ENCODE peak calls at places on chromosome 3, in nine cellular contexts. F, T, L, C, U, J, K, Q and E are unnamed samples.

GRCh38 chr3:136114421-136114820 is 81.7 kb downstream of the MSL2 start:
- DNase-seq in F (no peak), T (no peak), L (no peak), C (peak), U (no peak), J (no peak), K (no peak), Q (no peak), E (no peak)

GRCh38 chr3:187567026-187567425 is 103.2 kb downstream of the SST start:
- DNase-seq in F (no peak), T (no peak), L (no peak), C (no peak), U (no peak), J (no peak), K (no peak), Q (no peak), E (no peak)

GRCh38 chr3:45915518-45916231 is 27.6 kb upstream of the CXCR6 start:
- DNase-seq in F (no peak), T (peak), L (peak), C (peak), U (peak), J (peak), K (peak), Q (peak), E (peak)

GRCh38 chr3:45765956-45766355 is 30.4 kb downstream of the SLC6A20 start:
- DNase-seq in F (no peak), T (no peak), L (no peak), C (no peak), U (no peak), J (no peak), K (no peak), Q (no peak), E (no peak)

GRCh38 chr3:164641071-164641470 is 437.2 kb downstream of the SI start:
- DNase-seq in F (no peak), T (no peak), L (no peak), C (peak), U (no peak), J (no peak), K (no peak), Q (no peak), E (no peak)

GRCh38 chr3:78906245-78906644 is 861.6 kb downstream of the ROBO1 start:
- DNase-seq in F (no peak), T (no peak), L (no peak), C (no peak), U (no peak), J (no peak), K (no peak), Q (no peak), E (no peak)

GRCh38 chr3:10517616-10518015 is 12.2 kb upstream of the ATP2B2 start:
- DNase-seq in F (no peak), T (no peak), L (no peak), C (no peak), U (no peak), J (no peak), K (no peak), Q (no peak), E (no peak)

GRCh38 chr3:156005698-156006097 is 114.7 kb upstream of the KCNAB1 start:
- DNase-seq in F (no peak), T (no peak), L (no peak), C (no peak), U (no peak), J (no peak), K (no peak), Q (no peak), E (no peak)

GRCh38 chr3:45580142-45580541 is 14.4 kb upstream of the LIMD1 start:
- DNase-seq in F (no peak), T (no peak), L (no peak), C (no peak), U (no peak), J (no peak), K (no peak), Q (no peak), E (no peak)

GRCh38 chr3:36893137-36893557 is 51.7 kb downstream of the TRANK1 start:
- DNase-seq in F (no peak), T (no peak), L (no peak), C (peak), U (peak), J (no peak), K (no peak), Q (no peak), E (peak)

GRCh38 chr3:14561051-14561634 is 21.0 kb upstream of the GRIP2 start:
- DNase-seq in F (no peak), T (no peak), L (no peak), C (peak), U (no peak), J (no peak), K (no peak), Q (no peak), E (no peak)

GRCh38 chr3:52507359-52507758 is 12.2 kb downstream of the STAB1 start:
- DNase-seq in F (no peak), T (no peak), L (peak), C (no peak), U (no peak), J (peak), K (peak), Q (no peak), E (no peak)

GRCh38 chr3:71859128-71859519 is 74.2 kb upstream of the PROK2 start:
- DNase-seq in F (no peak), T (peak), L (peak), C (no peak), U (peak), J (no peak), K (peak), Q (no peak), E (no peak)

GRCh38 chr3:14418259-14418658 is 15.9 kb downstream of the SLC6A6 start:
- DNase-seq in F (no peak), T (no peak), L (no peak), C (no peak), U (no peak), J (no peak), K (no peak), Q (no peak), E (no peak)

GRCh38 chr3:119643094-119643493 is 17.3 kb downstream of the POPDC2 start:
- DNase-seq in F (no peak), T (no peak), L (no peak), C (no peak), U (no peak), J (no peak), K (peak), Q (no peak), E (no peak)

GRCh38 chr3:188389711-188390346 is 235.9 kb downstream of the LPP start:
- DNase-seq in F (no peak), T (no peak), L (no peak), C (no peak), U (no peak), J (no peak), K (no peak), Q (no peak), E (peak)

GRCh38 chr3:119827209-119827608 is 45.3 kb downstream of the NR1I2 start:
- DNase-seq in F (no peak), T (no peak), L (no peak), C (no peak), U (no peak), J (no peak), K (no peak), Q (no peak), E (no peak)

GRCh38 chr3:171351676-171352075 is 108.5 kb downstream of the TNIK start:
- DNase-seq in F (no peak), T (peak), L (no peak), C (peak), U (peak), J (peak), K (no peak), Q (peak), E (no peak)

GRCh38 chr3:189839576-189839975 is 208.4 kb downstream of the TP63 start:
- DNase-seq in F (no peak), T (no peak), L (peak), C (peak), U (peak), J (no peak), K (no peak), Q (no peak), E (no peak)

GRCh38 chr3:43919067-43919466 is 228.3 kb downstream of the ABHD5 start:
- DNase-seq in F (no peak), T (no peak), L (no peak), C (no peak), U (peak), J (no peak), K (no peak), Q (no peak), E (no peak)

GRCh38 chr3:127136024-127136600 is 56.8 kb upstream of the PRR23E start:
- DNase-seq in F (no peak), T (no peak), L (no peak), C (no peak), U (no peak), J (no peak), K (no peak), Q (no peak), E (no peak)

GRCh38 chr3:123094492-123094891 is 27.7 kb downstream of the PDIA5 start:
- DNase-seq in F (no peak), T (no peak), L (no peak), C (no peak), U (no peak), J (no peak), K (no peak), Q (no peak), E (no peak)

GRCh38 chr3:69352305-69353087 is 33.4 kb downstream of the FRMD4B start:
- DNase-seq in F (no peak), T (no peak), L (no peak), C (no peak), U (no peak), J (no peak), K (no peak), Q (no peak), E (no peak)

GRCh38 chr3:106792716-106793115 is 584.5 kb upstream of the CCDC54 start:
- DNase-seq in F (no peak), T (no peak), L (no peak), C (no peak), U (no peak), J (no peak), K (no peak), Q (no peak), E (no peak)

GRCh38 chr3:12994357-12994606 is 78.9 kb downstream of the IQSEC1 start:
- DNase-seq in F (no peak), T (no peak), L (peak), C (no peak), U (no peak), J (peak), K (peak), Q (no peak), E (peak)
- TF ChIP-seq CTCF in F (no peak), T (no peak), L (no peak), C (no peak), U (no peak), J (no peak), K (no peak), Q (no peak), E (no peak)

DNA sequence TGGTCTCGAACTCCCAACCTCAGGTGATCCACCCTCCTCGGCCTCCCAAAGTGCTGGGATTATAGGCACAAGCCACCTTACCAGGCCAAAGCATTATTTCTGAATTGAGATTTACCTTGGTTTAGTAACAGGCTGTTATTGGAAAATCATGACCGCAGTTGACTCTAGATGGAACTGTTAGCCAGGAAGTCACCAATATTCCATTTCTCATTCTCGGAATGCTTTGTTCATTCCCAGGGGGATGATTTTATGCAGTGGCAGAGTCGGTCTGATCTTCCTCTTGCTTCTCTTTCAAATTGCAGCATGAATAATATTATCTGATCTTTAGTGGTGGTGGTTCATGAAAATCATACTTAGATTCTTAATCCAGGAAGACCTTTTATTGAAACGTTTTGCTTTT is 195.5 kb upstream of the MBNL1 start:
- DNase-seq in F (no peak), T (no peak), L (no peak), C (peak), U (no peak), J (no peak), K (no peak), Q (no peak), E (no peak)
- TF ChIP-seq CTCF in F (no peak), T (no peak), L (no peak), C (peak), U (no peak), J (no peak), K (no peak), Q (peak), E (no peak)

DNA sequence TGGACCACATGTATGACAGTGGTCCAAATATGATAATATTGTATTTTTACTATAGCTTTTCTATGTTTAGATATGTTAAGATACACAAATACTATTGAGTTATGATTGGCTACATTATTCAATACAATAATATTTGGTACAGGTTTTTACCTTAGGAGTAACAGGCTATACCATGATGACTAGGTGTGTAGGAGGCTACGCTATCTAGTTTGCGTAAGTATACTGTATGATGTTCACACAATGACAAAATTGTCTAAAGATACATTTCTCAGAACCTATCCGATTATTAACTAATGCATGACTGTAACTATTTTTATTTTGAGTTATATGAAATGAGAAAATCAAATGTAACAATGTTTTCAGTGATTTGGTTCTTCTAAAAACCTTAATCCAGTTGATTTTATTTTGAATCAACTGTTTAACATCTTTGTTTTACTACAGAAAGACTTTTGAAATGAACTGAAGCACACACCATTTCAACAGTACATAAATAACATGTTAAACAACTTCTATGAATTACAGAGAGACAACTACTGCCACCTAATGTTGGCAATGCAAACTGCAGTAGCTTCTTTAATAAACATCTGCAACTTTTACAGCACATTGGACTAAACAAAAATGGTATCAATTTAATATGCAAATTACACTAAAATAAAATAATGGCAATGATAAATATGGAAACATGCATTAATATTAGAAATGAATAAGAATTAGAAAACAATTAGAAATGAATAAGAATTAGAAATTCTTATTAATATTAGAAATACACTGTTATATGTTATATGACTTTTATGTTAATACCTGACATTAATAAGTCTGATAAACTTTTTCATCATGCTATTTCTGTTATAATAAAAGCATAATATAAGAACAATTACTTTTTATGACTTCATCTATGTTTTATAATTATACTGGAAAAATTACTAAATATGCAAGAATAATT is 255.7 kb downstream of the MBNL1 start:
- DNase-seq in F (no peak), T (peak), L (no peak), C (peak), U (peak), J (peak), K (peak), Q (peak), E (peak)
- TF ChIP-seq CTCF in F (peak), T (peak), L (peak), C (peak), U (peak), J (peak), K (peak), Q (peak), E (peak)

GRCh38 chr3:173531602-173532001 is 134.1 kb downstream of the NLGN1 start:
- DNase-seq in F (no peak), T (no peak), L (no peak), C (no peak), U (no peak), J (no peak), K (no peak), Q (no peak), E (no peak)

DNA sequence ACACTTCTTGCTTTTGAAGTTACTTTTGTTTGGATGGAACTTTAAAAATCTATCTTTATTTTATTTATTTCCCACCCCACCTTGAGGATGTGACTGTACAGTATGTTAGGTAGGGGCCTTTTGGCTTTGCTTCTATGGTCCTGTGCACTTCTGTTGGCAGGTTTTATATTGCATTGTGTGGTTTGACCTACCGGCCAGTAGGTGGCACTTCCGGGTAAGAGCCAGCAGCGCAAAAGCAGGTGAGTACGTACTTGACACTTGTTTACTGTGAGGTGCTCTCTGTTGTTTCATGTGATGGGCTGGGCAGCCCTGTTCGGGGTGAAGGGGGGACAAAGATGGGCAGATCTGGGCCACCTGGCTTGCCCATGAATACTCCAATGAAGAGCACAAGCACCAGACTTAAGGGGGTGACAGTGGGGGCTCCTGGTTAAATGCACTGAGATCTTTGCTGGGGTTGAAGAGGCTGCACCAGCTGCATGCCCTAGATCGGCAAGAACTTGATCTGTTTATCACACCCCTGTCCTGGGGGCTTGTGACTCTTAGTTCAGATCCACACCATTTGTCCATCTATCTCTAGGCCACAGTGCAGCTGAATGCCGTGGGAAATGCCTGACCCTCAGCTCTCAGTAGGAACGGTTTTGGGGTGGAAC is 131.6 kb downstream of the NLGN1 start:
- DNase-seq in F (no peak), T (peak), L (no peak), C (no peak), U (peak), J (peak), K (peak), Q (no peak), E (peak)
- TF ChIP-seq CTCF in F (no peak), T (peak), L (peak), C (peak), U (peak), J (peak), K (peak), Q (peak), E (no peak)

GRCh38 chr3:177553586-177553985 is 356.3 kb upstream of the TBL1XR1 start:
- DNase-seq in F (peak), T (no peak), L (no peak), C (no peak), U (no peak), J (no peak), K (no peak), Q (no peak), E (no peak)

GRCh38 chr3:177550667-177551066 is 353.4 kb upstream of the TBL1XR1 start:
- DNase-seq in F (no peak), T (no peak), L (no peak), C (no peak), U (no peak), J (no peak), K (no peak), Q (no peak), E (no peak)

GRCh38 chr3:177551431-177551836 is 354.2 kb upstream of the TBL1XR1 start:
- DNase-seq in F (no peak), T (no peak), L (no peak), C (no peak), U (no peak), J (no peak), K (no peak), Q (no peak), E (no peak)

GRCh38 chr3:177553012-177553411 is 355.7 kb upstream of the TBL1XR1 start:
- DNase-seq in F (no peak), T (no peak), L (no peak), C (no peak), U (no peak), J (no peak), K (no peak), Q (no peak), E (no peak)

DNA sequence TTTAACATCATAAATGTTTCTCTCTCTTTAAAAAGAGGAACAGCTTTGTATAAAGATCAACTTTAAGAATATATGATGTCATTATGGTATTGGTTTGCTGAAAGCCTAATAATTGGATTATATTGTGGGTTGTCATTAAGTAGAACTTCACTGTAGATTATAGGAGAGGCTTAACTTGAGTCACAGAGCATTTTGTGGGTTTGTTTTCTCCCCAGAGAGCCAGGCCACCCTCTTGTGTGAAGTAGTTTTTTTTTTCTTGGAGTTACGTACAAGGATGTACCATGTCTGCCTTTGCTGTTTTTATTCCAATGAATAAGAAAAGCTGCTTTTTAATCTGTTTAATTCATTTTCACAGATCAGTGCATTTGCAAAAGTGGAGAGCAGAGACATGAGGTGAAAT is 354.8 kb upstream of the TBL1XR1 start:
- DNase-seq in F (no peak), T (no peak), L (no peak), C (no peak), U (no peak), J (no peak), K (no peak), Q (no peak), E (no peak)
- TF ChIP-seq CTCF in F (no peak), T (no peak), L (no peak), C (no peak), U (no peak), J (no peak), K (no peak), Q (no peak), E (no peak)

GRCh38 chr3:195034101-195034500 is 236.9 kb downstream of the XXYLT1 start:
- DNase-seq in F (no peak), T (no peak), L (no peak), C (no peak), U (no peak), J (no peak), K (no peak), Q (no peak), E (no peak)

GRCh38 chr3:195034541-195034940 is 236.4 kb downstream of the XXYLT1 start:
- DNase-seq in F (no peak), T (no peak), L (no peak), C (no peak), U (no peak), J (no peak), K (no peak), Q (no peak), E (no peak)

GRCh38 chr3:195037017-195037373 is 234.0 kb downstream of the XXYLT1 start:
- DNase-seq in F (no peak), T (peak), L (no peak), C (no peak), U (no peak), J (no peak), K (no peak), Q (no peak), E (no peak)

GRCh38 chr3:195036203-195037016 is 234.5 kb downstream of the XXYLT1 start:
- DNase-seq in F (no peak), T (no peak), L (no peak), C (no peak), U (no peak), J (no peak), K (no peak), Q (no peak), E (no peak)

GRCh38 chr3:195035345-195036202 is 235.4 kb downstream of the XXYLT1 start:
- DNase-seq in F (no peak), T (no peak), L (peak), C (no peak), U (peak), J (no peak), K (peak), Q (no peak), E (no peak)
- TF ChIP-seq CTCF in F (no peak), T (peak), L (peak), C (peak), U (peak), J (peak), K (peak), Q (peak), E (no peak)